ENCODE peak calls at places on chromosomes 11 and 22, in five cellular contexts. One of them, this sample, is unnamed.

GRCh38 chr11:29781268-29781667 is 235.6 kb downstream of the KCNA4 start:
- DNase-seq in ascending aorta: no peak
- DNase-seq in germinal center: no peak
- DNase-seq in fibroblast of mammary gland: no peak
- DNase-seq in NCI-H1105: no peak
- DNase-seq in this sample: no peak

GRCh38 chr22:32701021-32701420 is 100.5 kb upstream of the TIMP3 start:
- DNase-seq in ascending aorta: no peak
- DNase-seq in germinal center: no peak
- DNase-seq in fibroblast of mammary gland: peak; percentile 79
- DNase-seq in NCI-H1105: no peak
- DNase-seq in this sample: no peak

GRCh38 chr11:396511-396947 is 2.5 kb downstream of the PKP3 start:
- DNase-seq in ascending aorta: no peak
- DNase-seq in germinal center: no peak
- DNase-seq in fibroblast of mammary gland: peak; percentile 37
- DNase-seq in NCI-H1105: no peak
- DNase-seq in this sample: peak; percentile 56

GRCh38 chr11:73399159-73400090 is 23.2 kb downstream of the RELT start:
- DNase-seq in ascending aorta: peak; percentile 58
- DNase-seq in germinal center: no peak
- DNase-seq in fibroblast of mammary gland: peak; percentile 20
- DNase-seq in NCI-H1105: no peak
- DNase-seq in this sample: no peak

GRCh38 chr11:82927264-82927880 is 25.8 kb downstream of the DDIAS start:
- DNase-seq in ascending aorta: no peak
- DNase-seq in germinal center: peak; percentile 56
- DNase-seq in fibroblast of mammary gland: peak; percentile 68
- DNase-seq in NCI-H1105: peak; percentile 52
- DNase-seq in this sample: peak; percentile 65

GRCh38 chr11:57231539-57232253 is 5.4 kb downstream of the APLNR start:
- DNase-seq in ascending aorta: no peak
- DNase-seq in germinal center: no peak
- DNase-seq in fibroblast of mammary gland: no peak
- DNase-seq in NCI-H1105: no peak
- DNase-seq in this sample: no peak

GRCh38 chr22:36658900-36659299 is 44.7 kb downstream of the CACNG2 start:
- DNase-seq in ascending aorta: no peak
- DNase-seq in germinal center: no peak
- DNase-seq in fibroblast of mammary gland: no peak
- DNase-seq in NCI-H1105: no peak
- DNase-seq in this sample: no peak

GRCh38 chr11:57378166-57378565 is 2.8 kb downstream of the PRG3 start:
- DNase-seq in ascending aorta: no peak
- DNase-seq in germinal center: no peak
- DNase-seq in fibroblast of mammary gland: peak; percentile 5
- DNase-seq in NCI-H1105: no peak
- DNase-seq in this sample: no peak

GRCh38 chr11:128399186-128399585 is 188.2 kb downstream of the ETS1 start:
- DNase-seq in ascending aorta: no peak
- DNase-seq in germinal center: peak; percentile 44
- DNase-seq in fibroblast of mammary gland: peak; percentile 77
- DNase-seq in NCI-H1105: no peak
- DNase-seq in this sample: peak; percentile 69

GRCh38 chr22:48957311-48957986 is 870.2 kb downstream of the BRD1 start:
- DNase-seq in ascending aorta: peak; percentile 28
- DNase-seq in germinal center: no peak
- DNase-seq in fibroblast of mammary gland: no peak
- DNase-seq in NCI-H1105: no peak
- DNase-seq in this sample: no peak

GRCh38 chr22:39115976-39116621 is 19.1 kb downstream of the APOBEC3H start:
- DNase-seq in ascending aorta: no peak
- DNase-seq in germinal center: no peak
- DNase-seq in fibroblast of mammary gland: no peak
- DNase-seq in NCI-H1105: no peak
- DNase-seq in this sample: no peak

GRCh38 chr11:126282742-126283591 is at the start of gene TIRAP:
- DNase-seq in ascending aorta: peak; percentile 83
- DNase-seq in germinal center: peak; percentile 52
- DNase-seq in fibroblast of mammary gland: peak; percentile 50
- DNase-seq in NCI-H1105: peak; percentile 60
- DNase-seq in this sample: peak; percentile 64

GRCh38 chr11:102268083-102268984 is 49.0 kb upstream of the BIRC3 start:
- DNase-seq in ascending aorta: peak; percentile 88
- DNase-seq in germinal center: peak; percentile 95
- DNase-seq in fibroblast of mammary gland: peak; percentile 75
- DNase-seq in NCI-H1105: peak; percentile 84
- DNase-seq in this sample: peak; percentile 12

GRCh38 chr11:114257621-114258558 is 38.3 kb upstream of the NNMT start:
- DNase-seq in ascending aorta: peak; percentile 88
- DNase-seq in germinal center: no peak
- DNase-seq in fibroblast of mammary gland: peak; percentile 84
- DNase-seq in NCI-H1105: no peak
- DNase-seq in this sample: no peak

GRCh38 chr22:24433868-24434471 is 6.6 kb downstream of the ADORA2A start:
- DNase-seq in ascending aorta: no peak
- DNase-seq in germinal center: peak; percentile 83
- DNase-seq in fibroblast of mammary gland: peak; percentile 63
- DNase-seq in NCI-H1105: no peak
- DNase-seq in this sample: peak; percentile 79

GRCh38 chr11:43905788-43906187 is 25.2 kb downstream of the ALKBH3 start:
- DNase-seq in ascending aorta: no peak
- DNase-seq in germinal center: no peak
- DNase-seq in fibroblast of mammary gland: peak; percentile 44
- DNase-seq in NCI-H1105: peak; percentile 16
- DNase-seq in this sample: no peak

GRCh38 chr22:19174106-19175025 is 4.2 kb downstream of the SLC25A1 start:
- DNase-seq in ascending aorta: peak; percentile 83
- DNase-seq in germinal center: peak; percentile 58
- DNase-seq in fibroblast of mammary gland: peak; percentile 92
- DNase-seq in NCI-H1105: no peak
- DNase-seq in this sample: peak; percentile 87

GRCh38 chr22:29555065-29555644 is 1.6 kb upstream of the THOC5 start:
- DNase-seq in ascending aorta: no peak
- DNase-seq in germinal center: no peak
- DNase-seq in fibroblast of mammary gland: peak; percentile 34
- DNase-seq in NCI-H1105: no peak
- DNase-seq in this sample: no peak

GRCh38 chr22:47927811-47928210 is 1165.4 kb downstream of the TBC1D22A start:
- DNase-seq in ascending aorta: no peak
- DNase-seq in germinal center: no peak
- DNase-seq in fibroblast of mammary gland: no peak
- DNase-seq in NCI-H1105: no peak
- DNase-seq in this sample: no peak

GRCh38 chr22:23675502-23676415 is 15.1 kb upstream of the RGL4 start:
- DNase-seq in ascending aorta: no peak
- DNase-seq in germinal center: no peak
- DNase-seq in fibroblast of mammary gland: no peak
- DNase-seq in NCI-H1105: no peak
- DNase-seq in this sample: peak; percentile 28

GRCh38 chr11:59263225-59263894 is 50.6 kb upstream of the MPEG1 start:
- DNase-seq in ascending aorta: no peak
- DNase-seq in germinal center: no peak
- DNase-seq in fibroblast of mammary gland: no peak
- DNase-seq in NCI-H1105: no peak
- DNase-seq in this sample: no peak